ENCODE peak calls at places on chromosomes 4 and X, in four cellular contexts. K, C, G and Q are unnamed samples.

GRCh38 chr4:122650148-122650547 is 29.3 kb upstream of the IL21 start:
- DNase-seq in K (no peak), C (no peak), G (no peak), Q (no peak)

GRCh38 chrX:21153503-21153902 is 220.7 kb upstream of the CNKSR2 start:
- DNase-seq in K (no peak), C (no peak), G (no peak), Q (no peak)

GRCh38 chrX:46967547-46967946 is 55.3 kb downstream of the JADE3 start:
- DNase-seq in K (no peak), C (no peak), G (no peak), Q (no peak)

GRCh38 chr4:86706923-86707597 is 112.9 kb downstream of the PTPN13 start:
- DNase-seq in K (no peak), C (no peak), G (no peak), Q (no peak)

GRCh38 chr4:189185810-189186432 is 754.8 kb upstream of the FRG1 start:
- DNase-seq in K (no peak), C (no peak), G (no peak), Q (no peak)

GRCh38 chrX:51891821-51892551 is 1.4 kb upstream of the MAGED1 start:
- DNase-seq in K (no peak), C (no peak), G (peak; percentile 81), Q (no peak)

GRCh38 chr4:126192506-126192905 is 877.8 kb downstream of the FAT4 start:
- DNase-seq in K (no peak), C (no peak), G (no peak), Q (no peak)

GRCh38 chr4:111501946-111502345 is 643.3 kb upstream of the FAM241A start:
- DNase-seq in K (no peak), C (no peak), G (no peak), Q (no peak)